ENCODE peak calls at places on chromosomes 6 and 20, in six cellular contexts. W is stimulated activated naive CD8-positive, alpha-beta T cell treated with anti-CD3 and anti-CD28 coated beads, Interleukin-15, Interleukin-2, amounts not matched to agents 100 U/mL and 50 U/mL, for 24 hours; V is fibroblast of lung; D is NCI-H1694 treated with DMSO at 0.1 percent for 48 hours; K is WERI-Rb-1; O is neuronal stem cell. F is an unnamed sample.

GRCh38 chr6:33377166-33377565 is 14.5 kb upstream of the KIFC1 start:
- DNase-seq in O (no peak), W (no peak), K (no peak), V (no peak), D (no peak), F (no peak)

GRCh38 chr6:42007286-42007685 is 43.0 kb upstream of the TAF8 start:
- DNase-seq in D (no peak), K (no peak), O (no peak), V (no peak), W (peak), F (no peak)

GRCh38 chr20:39516964-39517363 is 554.8 kb downstream of the DHX35 start:
- DNase-seq in W (no peak), K (no peak), V (no peak), O (no peak), D (no peak), F (no peak)

GRCh38 chr6:78942451-78942850 is 75.1 kb downstream of the IRAK1BP1 start:
- DNase-seq in D (no peak), O (no peak), W (no peak), K (no peak), V (peak), F (no peak)

GRCh38 chr6:56072856-56073255 is 174.5 kb downstream of the COL21A1 start:
- DNase-seq in D (no peak), K (no peak), W (no peak), O (no peak), V (peak), F (peak)

GRCh38 chr6:127900935-127901334 is at the start of gene THEMIS:
- DNase-seq in D (no peak), O (no peak), V (no peak), W (peak), K (no peak), F (no peak)

GRCh38 chr6:152727507-152727906 is 23.1 kb upstream of the VIP start:
- DNase-seq in V (no peak), W (no peak), K (no peak), O (no peak), D (no peak), F (no peak)

GRCh38 chr6:72525821-72526550 is 95.9 kb upstream of the KCNQ5 start:
- DNase-seq in D (no peak), W (no peak), O (no peak), V (peak), K (no peak), F (no peak)

GRCh38 chr20:48760403-48760889 is 67.4 kb downstream of the PREX1 start:
- DNase-seq in K (no peak), V (peak), W (peak), D (no peak), O (no peak), F (no peak)

GRCh38 chr6:25637946-25638345 is 14.1 kb upstream of the SCGN start:
- DNase-seq in W (no peak), V (no peak), O (no peak), K (no peak), D (no peak), F (no peak)

GRCh38 chr20:54293526-54293925 is 85.6 kb downstream of the PFDN4 start:
- DNase-seq in O (no peak), D (no peak), K (no peak), V (peak), W (no peak), F (no peak)

GRCh38 chr6:168035661-168036616 is 38.5 kb downstream of the KIF25 start:
- DNase-seq in V (peak), K (peak), O (no peak), D (no peak), W (no peak), F (no peak)

GRCh38 chr20:831251-831650 is 2.3 kb upstream of the FAM110A start:
- DNase-seq in V (no peak), K (no peak), O (no peak), W (no peak), D (no peak), F (no peak)

GRCh38 chr6:14464049-14464448 is 346.5 kb downstream of the CD83 start:
- DNase-seq in O (no peak), K (no peak), V (peak), D (no peak), W (no peak), F (no peak)

GRCh38 chr6:43033874-43034273 is 12.5 kb downstream of the RRP36 start:
- DNase-seq in V (no peak), D (no peak), K (no peak), W (no peak), O (no peak), F (no peak)

GRCh38 chr6:112180095-112180820 is 74.1 kb downstream of the LAMA4 start:
- DNase-seq in K (peak), V (peak), O (peak), W (peak), D (peak), F (peak)

GRCh38 chr6:169984181-169985120 is 233.0 kb downstream of the ERMARD start:
- DNase-seq in K (no peak), V (no peak), O (no peak), D (no peak), W (no peak), F (no peak)

GRCh38 chr20:58482416-58482815 is 32.8 kb downstream of the APCDD1L start:
- DNase-seq in O (no peak), K (no peak), W (no peak), D (no peak), V (peak), F (no peak)

GRCh38 chr6:36599791-36600209 is 5.6 kb downstream of the SRSF3 start:
- DNase-seq in D (no peak), W (peak), V (peak), O (no peak), K (peak), F (no peak)

GRCh38 chr20:46253391-46253790 is 54.9 kb downstream of the CDH22 start:
- DNase-seq in V (no peak), K (peak), W (no peak), D (peak), O (no peak), F (no peak)

GRCh38 chr6:15621203-15622044 is 41.4 kb downstream of the DTNBP1 start:
- DNase-seq in W (peak), D (peak), V (no peak), K (peak), O (peak), F (no peak)

GRCh38 chr20:59495894-59496510 is 108.3 kb upstream of the PHACTR3 start:
- DNase-seq in O (peak), W (peak), D (peak), K (peak), V (peak), F (peak)

GRCh38 chr6:48101277-48101676 is 9.7 kb downstream of the PTCHD4 start:
- DNase-seq in O (no peak), D (no peak), V (peak), K (no peak), W (no peak), F (no peak)

GRCh38 chr6:131931063-131931745 is 20.0 kb downstream of the CCN2 start:
- DNase-seq in V (peak), K (no peak), W (no peak), D (no peak), O (no peak), F (no peak)

GRCh38 chr20:64164123-64164836 is at the start of gene MYT1:
- DNase-seq in D (peak), V (no peak), W (no peak), K (peak), O (no peak), F (no peak)

GRCh38 chr20:62030834-62031434 is 34.7 kb downstream of the TAF4 start:
- DNase-seq in K (no peak), D (no peak), V (no peak), O (no peak), W (no peak), F (no peak)

GRCh38 chr6:121285041-121285440 is 49.2 kb downstream of the TBC1D32 start:
- DNase-seq in D (no peak), V (peak), O (no peak), W (no peak), K (no peak), F (no peak)

GRCh38 chr6:54353975-54354374 is 45.7 kb downstream of the TINAG start:
- DNase-seq in W (no peak), O (peak), V (no peak), K (no peak), D (no peak), F (no peak)

GRCh38 chr6:50846860-50847171 is 28.1 kb downstream of the TFAP2B start:
- DNase-seq in K (no peak), W (no peak), V (no peak), O (no peak), D (no peak), F (no peak)

GRCh38 chr6:14729186-14729871 is 516.5 kb upstream of the JARID2 start:
- DNase-seq in O (peak), D (peak), W (peak), K (no peak), V (no peak), F (no peak)

GRCh38 chr6:31680841-31681671 is at the start of gene LY6G5C:
- DNase-seq in D (peak), W (peak), V (peak), K (peak), O (peak), F (peak)

GRCh38 chr20:63540417-63541186 is 3.4 kb upstream of the PTK6 start:
- DNase-seq in D (no peak), V (no peak), K (no peak), W (peak), O (no peak), F (no peak)

GRCh38 chr20:53216856-53217576 is 244.9 kb downstream of the TSHZ2 start:
- DNase-seq in V (peak), W (peak), O (peak), D (no peak), K (peak), F (no peak)

GRCh38 chr20:34388000-34388399 is 24.9 kb downstream of the ITCH start:
- DNase-seq in D (no peak), W (no peak), V (no peak), K (no peak), O (no peak), F (no peak)